ENCODE peak calls at places on chromosomes 1 and 21, in ten cellular contexts. J, H, I, Z, U, V, R, W, Y and E are unnamed samples.

GRCh38 chr1:211944733-211945500 is 90.4 kb downstream of the INTS7 start:
- DNase-seq in W (no peak), V (no peak), J (no peak), U (no peak), H (no peak), R (no peak), Y (no peak), Z (peak; percentile 88), I (no peak), E (no peak)

GRCh38 chr1:226429051-226429461 is 21.2 kb upstream of the PARP1 start:
- DNase-seq in R (no peak), H (no peak), I (no peak), W (no peak), Y (peak; percentile 33), V (no peak), Z (no peak), U (no peak), J (no peak), E (no peak)

GRCh38 chr1:117591248-117591647 is 14.6 kb upstream of the TENT5C start:
- DNase-seq in H (no peak), Y (no peak), V (no peak), I (no peak), J (no peak), W (no peak), U (no peak), R (no peak), Z (no peak), E (no peak)

GRCh38 chr1:154714638-154715037 is 106.7 kb upstream of the ADAR start:
- DNase-seq in W (no peak), V (no peak), J (no peak), U (no peak), Y (no peak), Z (no peak), R (no peak), H (no peak), I (no peak), E (no peak)

GRCh38 chr1:36155560-36156328 is at the start of gene MAP7D1:
- DNase-seq in W (no peak), R (peak; percentile 72), I (peak; percentile 94), H (peak; percentile 93), Z (peak; percentile 31), Y (peak; percentile 82), V (peak; percentile 94), J (peak; percentile 80), U (peak; percentile 71), E (peak; percentile 94)

GRCh38 chr1:61083014-61083798 is 845 bp downstream of the NFIA start:
- DNase-seq in W (no peak), Z (no peak), Y (peak; percentile 5), R (no peak), J (no peak), U (no peak), H (no peak), I (peak; percentile 63), V (peak; percentile 52), E (peak; percentile 79)

GRCh38 chr1:30819244-30819571 is 61.6 kb upstream of the LAPTM5 start:
- DNase-seq in V (no peak), Z (no peak), R (no peak), I (no peak), Y (no peak), H (no peak), U (no peak), W (no peak), J (no peak), E (no peak)

GRCh38 chr1:198657550-198658064 is 18.8 kb downstream of the PTPRC start:
- DNase-seq in U (no peak), I (no peak), V (no peak), J (no peak), Z (peak; percentile 86), H (no peak), R (no peak), Y (no peak), W (peak; percentile 99), E (no peak)

GRCh38 chr1:245277276-245277675 is 122.5 kb downstream of the KIF26B start:
- DNase-seq in Z (no peak), R (peak; percentile 39), I (no peak), W (no peak), J (no peak), U (no peak), V (no peak), H (peak; percentile 22), Y (no peak), E (no peak)

GRCh38 chr1:209595599-209595998 is 12.1 kb downstream of the CAMK1G start:
- DNase-seq in U (no peak), W (no peak), V (no peak), Z (no peak), J (no peak), Y (no peak), H (no peak), I (no peak), R (no peak), E (no peak)

GRCh38 chr1:114008352-114009041 is 29.2 kb downstream of the OLFML3 start:
- DNase-seq in U (no peak), Z (no peak), R (no peak), V (no peak), W (no peak), J (no peak), Y (no peak), H (no peak), I (no peak), E (no peak)

GRCh38 chr21:39082656-39083376 is 100.4 kb downstream of the PSMG1 start:
- DNase-seq in R (no peak), V (no peak), J (no peak), Z (no peak), H (peak; percentile 69), Y (no peak), U (no peak), I (peak; percentile 63), W (no peak), E (no peak)

GRCh38 chr1:150164224-150164623 is 14.5 kb downstream of the PLEKHO1 start:
- DNase-seq in R (no peak), Y (no peak), H (no peak), V (no peak), I (peak; percentile 58), U (no peak), W (no peak), Z (no peak), J (no peak), E (peak; percentile 76)

GRCh38 chr1:78171736-78172590 is 126.2 kb downstream of the GIPC2 start:
- DNase-seq in Y (no peak), I (no peak), R (no peak), W (peak; percentile 45), V (no peak), U (no peak), H (no peak), J (no peak), Z (peak; percentile 12), E (no peak)